ENCODE peak calls at places on chromosomes 12 and 14, in eight cellular contexts. One of them, this sample, is unnamed. For H3K27me3, the result is how much of the 10 kb centered on the place peaks cover.

GRCh38 chr12:123094349-123095073 is 56.4 kb downstream of the PITPNM2 start:
- DNase-seq in thoracic aorta: no peak
- DNase-seq in left ventricle myocardium inferior: no peak
- DNase-seq in gastrocnemius medialis: peak
- DNase-seq in ovary: peak
- DNase-seq in neural progenitor cell: no peak
- DNase-seq in tibial artery: peak
- DNase-seq in right lobe of liver: no peak
- DNase-seq in this sample: no peak

GRCh38 chr12:4089147-4089606 is 184.4 kb upstream of the CCND2 start:
- DNase-seq in thoracic aorta: no peak
- DNase-seq in left ventricle myocardium inferior: no peak
- DNase-seq in gastrocnemius medialis: no peak
- DNase-seq in ovary: no peak
- DNase-seq in neural progenitor cell: no peak
- DNase-seq in tibial artery: no peak
- DNase-seq in right lobe of liver: no peak
- DNase-seq in this sample: no peak

GRCh38 chr12:53506881-53507719 is at the start of gene NPFF:
- DNase-seq in thoracic aorta: no peak
- DNase-seq in left ventricle myocardium inferior: no peak
- DNase-seq in gastrocnemius medialis: no peak
- DNase-seq in ovary: no peak
- DNase-seq in neural progenitor cell: no peak
- DNase-seq in tibial artery: no peak
- DNase-seq in right lobe of liver: peak
- DNase-seq in this sample: peak

GRCh38 chr14:76782115-76782884 is 21.0 kb downstream of the VASH1 start:
- DNase-seq in thoracic aorta: no peak
- DNase-seq in left ventricle myocardium inferior: no peak
- DNase-seq in gastrocnemius medialis: no peak
- DNase-seq in ovary: no peak
- DNase-seq in neural progenitor cell: no peak
- DNase-seq in tibial artery: no peak
- DNase-seq in right lobe of liver: no peak
- DNase-seq in this sample: no peak

GRCh38 chr14:20668969-20669368 is 15.4 kb upstream of the RNASE4 start:
- DNase-seq in thoracic aorta: no peak
- DNase-seq in left ventricle myocardium inferior: no peak
- DNase-seq in gastrocnemius medialis: no peak
- DNase-seq in ovary: no peak
- DNase-seq in neural progenitor cell: no peak
- DNase-seq in tibial artery: no peak
- DNase-seq in right lobe of liver: no peak
- DNase-seq in this sample: no peak

GRCh38 chr14:97490521-97491070 is 693.4 kb downstream of the VRK1 start:
- DNase-seq in thoracic aorta: no peak
- DNase-seq in left ventricle myocardium inferior: no peak
- DNase-seq in gastrocnemius medialis: no peak
- DNase-seq in ovary: no peak
- DNase-seq in neural progenitor cell: no peak
- DNase-seq in tibial artery: no peak
- DNase-seq in right lobe of liver: no peak
- DNase-seq in this sample: no peak

GRCh38 chr12:29103539-29103974 is 45.5 kb upstream of the FAR2 start:
- DNase-seq in thoracic aorta: no peak
- DNase-seq in left ventricle myocardium inferior: no peak
- DNase-seq in gastrocnemius medialis: no peak
- DNase-seq in ovary: no peak
- DNase-seq in neural progenitor cell: no peak
- DNase-seq in tibial artery: no peak
- DNase-seq in right lobe of liver: no peak
- DNase-seq in this sample: no peak

GRCh38 chr12:110247340-110248095 is 33.5 kb upstream of the ATP2A2 start:
- DNase-seq in thoracic aorta: no peak
- DNase-seq in left ventricle myocardium inferior: peak
- DNase-seq in gastrocnemius medialis: peak
- DNase-seq in ovary: no peak
- DNase-seq in neural progenitor cell: no peak
- DNase-seq in tibial artery: peak
- DNase-seq in right lobe of liver: peak
- DNase-seq in this sample: no peak

GRCh38 chr14:99753225-99754140 is 39.7 kb upstream of the EML1 start:
- DNase-seq in thoracic aorta: no peak
- DNase-seq in left ventricle myocardium inferior: no peak
- DNase-seq in gastrocnemius medialis: no peak
- DNase-seq in ovary: peak
- DNase-seq in neural progenitor cell: peak
- DNase-seq in tibial artery: no peak
- DNase-seq in right lobe of liver: peak
- DNase-seq in this sample: peak

GRCh38 chr14:35532783-35533356 is 1.1 kb upstream of the INSM2 start:
- DNase-seq in thoracic aorta: no peak
- DNase-seq in left ventricle myocardium inferior: no peak
- DNase-seq in gastrocnemius medialis: no peak
- DNase-seq in ovary: no peak
- DNase-seq in neural progenitor cell: no peak
- DNase-seq in tibial artery: no peak
- DNase-seq in right lobe of liver: no peak
- DNase-seq in this sample: no peak

GRCh38 chr14:101152855-101153254 is 249.3 kb upstream of the RTL1 start:
- DNase-seq in thoracic aorta: no peak
- DNase-seq in left ventricle myocardium inferior: no peak
- DNase-seq in gastrocnemius medialis: no peak
- DNase-seq in ovary: no peak
- DNase-seq in neural progenitor cell: no peak
- DNase-seq in tibial artery: no peak
- DNase-seq in right lobe of liver: no peak
- DNase-seq in this sample: no peak

GRCh38 chr12:84719997-84720396 is 192.6 kb downstream of the SLC6A15 start:
- DNase-seq in thoracic aorta: no peak
- DNase-seq in left ventricle myocardium inferior: no peak
- DNase-seq in gastrocnemius medialis: no peak
- DNase-seq in ovary: no peak
- DNase-seq in neural progenitor cell: no peak
- DNase-seq in tibial artery: no peak
- DNase-seq in right lobe of liver: no peak
- DNase-seq in this sample: no peak

GRCh38 chr12:122835693-122836026 is 403 bp downstream of the HIP1R start:
- DNase-seq in thoracic aorta: no peak
- DNase-seq in left ventricle myocardium inferior: no peak
- DNase-seq in gastrocnemius medialis: no peak
- DNase-seq in ovary: peak
- DNase-seq in neural progenitor cell: no peak
- DNase-seq in tibial artery: no peak
- DNase-seq in right lobe of liver: no peak
- DNase-seq in this sample: no peak

GRCh38 chr12:93322784-93323183 is 54.9 kb upstream of the NUDT4 start:
- DNase-seq in thoracic aorta: no peak
- DNase-seq in left ventricle myocardium inferior: no peak
- DNase-seq in gastrocnemius medialis: no peak
- DNase-seq in ovary: no peak
- DNase-seq in neural progenitor cell: no peak
- DNase-seq in tibial artery: no peak
- DNase-seq in right lobe of liver: no peak
- DNase-seq in this sample: no peak

GRCh38 chr12:94942663-94943062 is 60.8 kb downstream of the NDUFA12 start:
- DNase-seq in thoracic aorta: no peak
- DNase-seq in left ventricle myocardium inferior: no peak
- DNase-seq in gastrocnemius medialis: no peak
- DNase-seq in ovary: no peak
- DNase-seq in neural progenitor cell: no peak
- DNase-seq in tibial artery: no peak
- DNase-seq in right lobe of liver: no peak
- DNase-seq in this sample: no peak

DNA sequence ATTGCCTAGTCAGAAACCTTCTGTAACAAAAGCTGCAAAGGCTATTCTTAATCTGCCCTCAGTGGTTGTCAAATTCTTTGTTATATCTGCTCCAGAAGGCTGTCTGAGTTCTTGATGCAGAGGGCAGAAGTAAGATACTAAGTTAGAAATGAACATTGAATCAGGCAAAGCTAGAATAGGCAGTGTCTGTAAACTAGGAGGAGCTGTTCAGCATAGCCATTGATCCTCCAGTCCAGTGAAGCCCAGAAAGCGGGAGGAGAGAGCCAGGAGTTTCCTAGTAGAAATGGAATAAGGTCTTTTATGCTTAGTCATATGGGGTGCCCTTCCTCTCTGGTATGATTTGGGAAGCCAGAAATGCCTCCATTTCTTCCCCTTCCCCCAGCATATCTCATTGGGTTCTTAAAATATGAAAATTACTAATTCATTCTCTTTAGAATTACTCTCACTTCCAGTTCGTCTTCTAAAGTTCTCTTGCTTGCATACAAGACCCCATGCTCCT is 76.2 kb downstream of the APAF1 start:
- DNase-seq in thoracic aorta: no peak
- DNase-seq in left ventricle myocardium inferior: no peak
- DNase-seq in gastrocnemius medialis: no peak
- DNase-seq in ovary: no peak
- DNase-seq in neural progenitor cell: no peak
- DNase-seq in tibial artery: no peak
- DNase-seq in right lobe of liver: no peak
- DNase-seq in this sample: no peak
- TF ChIP-seq CTCF in thoracic aorta: no peak
- TF ChIP-seq CTCF in left ventricle myocardium inferior: no peak
- TF ChIP-seq CTCF in gastrocnemius medialis: no peak
- TF ChIP-seq CTCF in ovary: no peak
- TF ChIP-seq CTCF in neural progenitor cell: no peak
- TF ChIP-seq CTCF in tibial artery: no peak
- TF ChIP-seq CTCF in right lobe of liver: no peak
- TF ChIP-seq CTCF in this sample: no peak

GRCh38 chr12:50006754-50007442 is 18.4 kb downstream of the RACGAP1 start:
- DNase-seq in thoracic aorta: no peak
- DNase-seq in left ventricle myocardium inferior: no peak
- DNase-seq in gastrocnemius medialis: no peak
- DNase-seq in ovary: no peak
- DNase-seq in neural progenitor cell: no peak
- DNase-seq in tibial artery: no peak
- DNase-seq in right lobe of liver: no peak
- DNase-seq in this sample: no peak
- H3K4me3 ChIP-seq in thoracic aorta: no peak
- H3K4me3 ChIP-seq in left ventricle myocardium inferior: no peak
- H3K4me3 ChIP-seq in gastrocnemius medialis: no peak
- H3K4me3 ChIP-seq in ovary: no peak
- H3K4me3 ChIP-seq in neural progenitor cell: no peak
- H3K4me3 ChIP-seq in tibial artery: no peak
- H3K4me3 ChIP-seq in right lobe of liver: no peak
- H3K4me3 ChIP-seq in this sample: no peak

DNA sequence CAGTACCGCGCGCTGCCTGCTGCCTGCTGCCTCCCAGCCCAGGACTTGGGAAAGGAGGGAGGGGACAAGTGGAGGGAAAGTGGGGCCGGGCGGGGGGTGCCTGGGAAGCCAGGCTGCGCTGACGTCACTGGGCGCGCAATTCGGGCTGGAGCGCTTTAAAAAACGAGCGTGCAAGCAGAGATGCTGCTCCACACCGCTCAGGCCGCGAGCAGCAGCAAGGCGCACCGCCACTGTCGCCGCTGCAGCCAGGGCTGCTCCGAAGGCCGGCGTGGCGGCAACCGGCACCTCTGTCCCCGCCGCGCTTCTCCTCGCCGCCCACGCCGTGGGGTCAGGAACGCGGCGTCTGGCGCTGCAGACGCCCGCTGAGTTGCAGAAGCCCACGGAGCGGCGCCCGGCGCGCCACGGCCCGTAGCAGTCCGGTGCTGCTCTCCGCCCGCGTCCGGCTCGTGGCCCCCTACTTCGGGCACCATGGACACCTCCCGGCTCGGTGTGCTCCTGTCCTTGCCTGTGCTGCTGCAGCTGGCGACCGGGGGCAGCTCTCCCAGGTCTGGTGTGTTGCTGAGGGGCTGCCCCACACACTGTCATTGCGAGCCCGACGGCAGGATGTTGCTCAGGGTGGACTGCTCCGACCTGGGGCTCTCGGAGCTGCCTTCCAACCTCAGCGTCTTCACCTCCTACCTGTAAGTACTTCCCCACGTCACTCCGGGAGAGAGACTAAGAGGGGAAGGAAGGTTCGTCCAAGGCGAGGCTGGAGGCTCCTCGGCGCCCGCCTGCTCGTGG is at the start of gene LGR5:
- DNase-seq in thoracic aorta: no peak
- DNase-seq in left ventricle myocardium inferior: peak
- DNase-seq in gastrocnemius medialis: peak
- DNase-seq in ovary: peak
- DNase-seq in neural progenitor cell: peak
- DNase-seq in tibial artery: peak
- DNase-seq in right lobe of liver: no peak
- DNase-seq in this sample: peak
- H3K27me3 ChIP-seq in thoracic aorta: under half
- H3K27me3 ChIP-seq in left ventricle myocardium inferior: half or more
- H3K27me3 ChIP-seq in gastrocnemius medialis: under half
- H3K27me3 ChIP-seq in ovary: under half
- H3K27me3 ChIP-seq in neural progenitor cell: half or more
- H3K27me3 ChIP-seq in tibial artery: under half
- H3K27me3 ChIP-seq in right lobe of liver: under half
- H3K27me3 ChIP-seq in this sample: under half

GRCh38 chr12:14986449-14986848 is 13.6 kb downstream of the PDE6H start:
- DNase-seq in thoracic aorta: no peak
- DNase-seq in left ventricle myocardium inferior: no peak
- DNase-seq in gastrocnemius medialis: no peak
- DNase-seq in ovary: no peak
- DNase-seq in neural progenitor cell: no peak
- DNase-seq in tibial artery: no peak
- DNase-seq in right lobe of liver: no peak
- DNase-seq in this sample: no peak
- TF ChIP-seq CTCF in thoracic aorta: no peak
- TF ChIP-seq CTCF in left ventricle myocardium inferior: peak
- TF ChIP-seq CTCF in gastrocnemius medialis: peak
- TF ChIP-seq CTCF in ovary: no peak
- TF ChIP-seq CTCF in neural progenitor cell: no peak
- TF ChIP-seq CTCF in tibial artery: no peak
- TF ChIP-seq CTCF in right lobe of liver: no peak
- TF ChIP-seq CTCF in this sample: peak

DNA sequence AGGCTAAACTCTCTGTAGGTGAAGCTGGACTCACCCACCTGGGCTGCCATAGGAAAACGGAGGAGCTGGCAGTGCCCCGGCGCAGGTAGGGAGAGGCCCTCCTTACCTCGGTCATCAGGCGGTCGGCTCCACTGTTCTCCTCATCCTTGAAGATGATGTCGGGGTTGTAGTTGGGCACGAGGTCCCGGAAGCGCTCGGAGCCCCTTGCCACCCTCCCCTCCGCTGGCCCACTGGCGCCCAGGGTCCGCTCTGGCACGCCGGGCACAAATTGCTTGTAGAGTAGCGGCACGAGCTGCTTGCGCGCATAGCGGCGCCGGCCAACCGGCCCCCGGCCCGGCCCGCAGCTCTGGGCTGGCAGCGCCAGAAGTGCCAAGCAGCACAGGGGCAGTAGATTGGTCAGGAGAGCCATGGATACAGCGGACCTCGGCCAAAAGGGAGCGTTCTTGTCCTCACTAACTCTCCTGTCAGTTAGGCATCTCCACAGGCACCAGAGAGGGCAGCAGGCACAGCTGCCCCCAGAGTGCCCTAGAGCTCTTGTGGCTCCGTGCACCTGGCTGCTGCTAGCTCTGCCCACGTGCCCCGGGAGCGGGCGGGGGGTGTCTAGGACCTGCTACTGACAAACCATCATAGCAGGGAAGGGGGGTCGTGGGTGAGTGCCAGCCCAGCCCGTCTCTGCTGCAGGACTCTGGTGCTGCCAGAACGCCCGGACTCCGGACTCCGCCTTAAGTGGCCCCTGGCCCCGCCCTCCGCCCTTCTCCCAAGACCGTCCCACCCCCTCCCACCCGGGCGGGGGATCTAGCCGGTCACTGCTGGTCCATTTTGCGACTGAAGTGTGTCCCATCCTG is at the start of gene DHH:
- DNase-seq in thoracic aorta: no peak
- DNase-seq in left ventricle myocardium inferior: peak
- DNase-seq in gastrocnemius medialis: no peak
- DNase-seq in ovary: peak
- DNase-seq in neural progenitor cell: peak
- DNase-seq in tibial artery: peak
- DNase-seq in right lobe of liver: no peak
- DNase-seq in this sample: peak
- H3K4me3 ChIP-seq in thoracic aorta: peak
- H3K4me3 ChIP-seq in left ventricle myocardium inferior: peak
- H3K4me3 ChIP-seq in gastrocnemius medialis: peak
- H3K4me3 ChIP-seq in ovary: no peak
- H3K4me3 ChIP-seq in neural progenitor cell: peak
- H3K4me3 ChIP-seq in tibial artery: peak
- H3K4me3 ChIP-seq in right lobe of liver: no peak
- H3K4me3 ChIP-seq in this sample: peak

This sample was measured in WERI-Rb-1.